ENCODE peak calls at places on chromosomes 6 and 20, in four cellular contexts. L, O, A and U are unnamed samples.

GRCh38 chr6:150863213-150863928 is 2.1 kb upstream of the MTHFD1L start:
- DNase-seq in L (no peak), O (no peak), A (peak), U (no peak)

GRCh38 chr6:166988674-166989201 is 10.5 kb upstream of the CEP43 start:
- DNase-seq in L (no peak), O (no peak), A (no peak), U (no peak)

GRCh38 chr6:90004511-90004910 is 110.2 kb downstream of the GJA10 start:
- DNase-seq in L (no peak), O (no peak), A (no peak), U (no peak)

GRCh38 chr6:37251211-37251610 is 6.4 kb upstream of the TBC1D22B start:
- DNase-seq in L (no peak), O (no peak), A (peak), U (no peak)

GRCh38 chr20:50340586-50340985 is 150.0 kb downstream of the CEBPB start:
- DNase-seq in L (no peak), O (peak), A (no peak), U (no peak)

GRCh38 chr6:134175532-134176282 is 123.3 kb upstream of the SLC2A12 start:
- DNase-seq in L (no peak), O (peak), A (peak), U (peak)

GRCh38 chr6:144835322-144835721 is 550.2 kb downstream of the UTRN start:
- DNase-seq in L (no peak), O (no peak), A (no peak), U (no peak)

GRCh38 chr6:170420264-170420663 is 113.7 kb downstream of the FAM120B start:
- DNase-seq in L (no peak), O (no peak), A (no peak), U (no peak)

GRCh38 chr20:59988141-59988540 is 29.9 kb downstream of the CDH26 start:
- DNase-seq in L (no peak), O (no peak), A (no peak), U (no peak)

GRCh38 chr6:42026540-42026939 is 23.8 kb upstream of the TAF8 start:
- DNase-seq in L (no peak), O (no peak), A (no peak), U (no peak)

GRCh38 chr6:121799574-121799973 is 364.1 kb downstream of the GJA1 start:
- DNase-seq in L (no peak), O (no peak), A (no peak), U (no peak)

GRCh38 chr6:26003102-26003694 is 40.6 kb downstream of the TRIM38 start:
- DNase-seq in L (no peak), O (no peak), A (peak), U (no peak)

GRCh38 chr6:83153958-83154357 is 39.1 kb downstream of the PGM3 start:
- DNase-seq in L (no peak), O (no peak), A (no peak), U (no peak)

GRCh38 chr20:15759546-15760216 is 813.6 kb downstream of the KIF16B start:
- DNase-seq in L (no peak), O (no peak), A (peak), U (no peak)
- H3K4me3 ChIP-seq in L (no peak), O (no peak), A (no peak), U (peak)

DNA sequence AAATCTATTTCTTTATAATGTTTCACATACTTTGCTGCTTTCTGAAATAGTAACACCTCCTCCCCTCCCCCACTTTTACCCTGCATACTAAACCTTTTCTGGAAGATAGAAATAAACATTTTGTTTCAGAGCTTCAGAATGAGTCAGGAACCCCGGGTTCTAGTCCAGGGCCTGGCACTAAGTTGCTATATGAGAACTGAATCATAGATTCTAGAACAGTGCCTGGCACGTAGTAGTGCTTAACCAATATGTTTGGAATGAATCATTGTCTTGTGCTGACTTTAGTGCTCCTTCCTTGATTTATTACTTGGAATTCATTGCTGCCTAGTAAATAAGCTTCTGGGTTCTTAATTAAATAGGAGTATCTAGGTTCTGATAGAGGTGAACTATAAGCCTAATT is 18.4 kb downstream of the TAB2 start:
- DNase-seq in L (no peak), O (no peak), A (peak), U (no peak)
- H3K27ac ChIP-seq in L (peak), O (no peak), A (peak), U (no peak)

GRCh38 chr6:85451586-85452306 is 1.9 kb downstream of the NT5E start:
- DNase-seq in L (no peak), O (no peak), A (peak), U (no peak)

GRCh38 chr6:85453052-85453451 is 3.2 kb downstream of the NT5E start:
- DNase-seq in L (no peak), O (no peak), A (no peak), U (no peak)

GRCh38 chr6:85450578-85450884 is 648 bp downstream of the NT5E start:
- DNase-seq in L (no peak), O (no peak), A (no peak), U (no peak)

GRCh38 chr6:85453490-85453889 is 3.6 kb downstream of the NT5E start:
- DNase-seq in L (no peak), O (no peak), A (no peak), U (no peak)

GRCh38 chr6:85452441-85452881 is 2.6 kb downstream of the NT5E start:
- DNase-seq in L (no peak), O (no peak), A (peak), U (no peak)
- H3K4me3 ChIP-seq in L (peak), O (peak), A (peak), U (no peak)

DNA sequence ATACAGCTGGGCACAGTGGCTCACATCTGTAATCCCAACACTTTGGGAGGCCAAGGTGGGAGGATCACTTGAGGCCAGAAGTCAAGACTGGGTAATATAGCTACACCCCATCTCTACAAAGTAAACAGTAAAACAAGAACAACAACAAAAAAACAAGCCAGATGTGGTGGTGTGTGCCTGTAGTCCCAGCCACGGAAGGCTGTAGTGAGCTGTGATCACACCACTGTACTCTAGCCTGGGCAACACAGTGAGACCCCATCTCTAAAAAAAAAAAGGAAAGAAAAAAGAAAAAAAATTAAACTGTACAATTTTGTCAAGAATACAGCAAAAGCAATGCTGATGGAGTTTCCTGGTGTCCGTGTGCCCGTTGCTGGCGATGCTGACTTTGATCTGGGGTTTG is 47.2 kb upstream of the SLCO4A1 start:
- DNase-seq in L (no peak), O (no peak), A (no peak), U (no peak)
- H3K27ac ChIP-seq in L (no peak), O (no peak), A (no peak), U (no peak)

GRCh38 chr6:136792945-136793289 is 640 bp upstream of the MAP3K5 start:
- DNase-seq in L (no peak), O (peak), A (peak), U (peak)

GRCh38 chr6:136791296-136792065 is 796 bp downstream of the MAP3K5 start:
- DNase-seq in L (peak), O (peak), A (peak), U (peak)

GRCh38 chr6:136792066-136792944 is at the start of gene MAP3K5:
- DNase-seq in L (no peak), O (peak), A (peak), U (peak)

GRCh38 chr6:136795996-136796395 is 3.7 kb upstream of the MAP3K5 start:
- DNase-seq in L (no peak), O (no peak), A (no peak), U (no peak)

GRCh38 chr6:136793348-136793747 is 1.1 kb upstream of the MAP3K5 start:
- DNase-seq in L (no peak), O (no peak), A (no peak), U (no peak)
- H3K4me3 ChIP-seq in L (peak), O (no peak), A (peak), U (peak)

DNA sequence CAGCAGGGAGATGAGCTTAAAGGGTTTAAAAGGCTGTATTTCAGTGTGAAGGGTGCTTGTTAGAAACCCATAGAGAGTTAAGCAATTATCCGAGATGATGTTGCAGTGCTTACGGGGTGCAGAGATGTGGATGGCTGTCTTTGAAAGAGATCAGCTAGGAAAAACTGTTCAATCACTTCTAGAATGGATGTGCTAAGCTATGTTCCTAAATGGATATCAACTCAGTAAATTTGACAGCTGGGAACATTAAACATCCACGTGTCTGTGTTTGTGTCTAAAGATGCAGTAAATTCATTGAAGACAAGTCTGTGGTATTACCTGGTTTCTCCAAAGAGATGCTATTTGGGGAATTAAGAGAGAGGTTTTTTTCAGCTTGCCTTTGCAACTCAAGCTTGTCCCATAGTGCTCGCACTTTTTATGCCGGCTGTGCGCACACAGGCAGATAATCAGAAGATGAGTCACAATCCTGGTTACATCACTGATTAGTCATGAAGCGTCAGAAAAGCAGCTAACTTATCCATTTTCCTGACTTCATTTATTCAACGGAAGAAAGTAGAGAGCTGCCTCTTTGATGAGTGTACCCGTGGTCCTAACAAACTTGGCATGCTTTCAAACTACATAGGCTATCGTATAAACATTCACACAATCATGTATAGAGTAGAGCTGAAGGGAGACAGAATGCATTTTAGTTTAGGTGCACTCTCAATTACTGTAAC is 691.7 kb upstream of the SLC35B3 start:
- DNase-seq in L (no peak), O (no peak), A (no peak), U (no peak)
- H3K27ac ChIP-seq in L (no peak), O (no peak), A (no peak), U (no peak)

DNA sequence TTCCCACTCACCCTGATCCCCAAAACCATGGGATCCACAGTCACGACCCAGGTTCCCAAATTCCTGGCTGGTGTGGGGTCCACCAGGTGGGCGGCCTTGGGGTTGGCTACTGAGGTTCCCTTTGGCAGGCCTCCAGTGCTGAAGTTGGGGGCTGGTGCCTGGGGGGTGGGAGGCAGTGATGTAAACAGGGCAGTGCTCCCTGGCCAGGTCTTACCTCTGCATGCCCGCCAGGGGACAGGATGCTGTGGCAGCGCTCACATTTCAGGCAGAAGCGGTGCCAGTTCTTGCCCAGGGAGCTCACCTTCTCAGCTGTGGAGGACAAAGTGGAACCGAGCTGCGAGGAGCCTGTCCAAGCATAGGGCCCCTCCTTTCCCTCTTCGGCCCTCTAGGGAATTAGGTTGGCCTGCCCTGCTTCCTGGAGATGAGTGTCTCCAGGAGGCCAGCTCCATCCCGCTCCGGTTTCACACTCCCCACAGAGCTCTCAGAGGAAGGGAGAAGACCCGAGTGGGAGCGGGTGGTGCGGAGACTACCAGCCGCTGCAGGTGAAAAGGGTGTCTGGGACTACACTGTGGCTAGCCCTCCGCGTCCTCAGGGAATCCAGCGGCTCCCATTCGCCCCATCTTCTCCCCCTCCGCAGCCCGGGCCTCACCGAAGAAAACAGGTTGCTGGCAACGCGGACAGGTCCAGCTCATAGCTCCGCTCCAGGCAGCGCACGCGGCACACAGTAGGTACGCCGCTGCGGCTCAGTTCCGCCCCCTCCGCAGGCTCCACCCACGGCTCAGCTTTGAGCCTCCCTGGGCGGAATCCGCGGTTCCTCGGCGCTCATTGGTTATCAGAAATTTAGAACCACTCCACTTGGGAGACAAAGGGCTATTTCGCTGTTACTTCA is at the start of gene CRIP3:
- DNase-seq in L (no peak), O (peak), A (no peak), U (peak)
- H3K4me3 ChIP-seq in L (peak), O (no peak), A (peak), U (peak)

DNA sequence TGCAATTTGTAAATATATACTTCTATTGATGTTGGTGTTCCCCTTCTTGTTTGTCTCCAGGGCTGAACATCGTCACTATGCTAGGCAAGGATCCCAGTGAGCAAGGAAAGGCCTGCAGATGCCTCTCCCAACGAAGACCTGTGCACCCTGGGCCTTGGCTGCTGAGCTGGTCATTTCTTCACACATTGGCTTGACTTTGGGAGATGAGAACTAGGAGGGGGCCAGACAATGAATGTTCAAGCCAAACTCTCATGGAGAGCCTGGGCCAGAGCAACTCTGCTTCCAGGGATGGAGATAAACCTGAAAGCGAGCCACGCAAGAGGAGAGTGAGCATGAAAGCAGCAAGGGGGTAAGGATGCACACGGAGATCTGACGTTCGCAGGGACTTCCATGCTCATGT is 104.0 kb downstream of the CLIC5 start:
- DNase-seq in L (no peak), O (no peak), A (no peak), U (no peak)
- H3K27ac ChIP-seq in L (no peak), O (no peak), A (no peak), U (no peak)